ENCODE peak calls at places on chromosomes 16 and 17, in five cellular contexts. L is IMR-90; I is mammary epithelial cell; G is activated CD4-positive, alpha-beta T cell treated with anti-CD3 and anti-CD28 coated beads, Interleukin-2, amount 10 ng/mL, durations not matched to agents 7 days and 5 days; H is CD4-positive, alpha-beta memory T cell. M is an unnamed sample.

GRCh38 chr17:81233316-81233715 is 5.5 kb downstream of the TEPSIN start:
- DNase-seq in G (no peak), I (no peak), L (no peak), H (no peak), M (no peak)

GRCh38 chr17:10233157-10233556 is 34.8 kb upstream of the GAS7 start:
- DNase-seq in I (no peak), H (no peak), L (no peak), G (no peak), M (no peak)

GRCh38 chr16:83626676-83627075 is 181.1 kb upstream of the HSBP1 start:
- DNase-seq in G (no peak), H (no peak), L (no peak), I (no peak), M (no peak)

GRCh38 chr16:72639494-72639893 is 408.4 kb downstream of the ZFHX3 start:
- DNase-seq in H (no peak), L (no peak), G (no peak), I (no peak), M (no peak)

GRCh38 chr17:8225813-8226535 is 15.6 kb upstream of the AURKB start:
- DNase-seq in I (peak), L (peak), G (peak), H (peak), M (peak)

GRCh38 chr17:75103601-75104554 is 5.9 kb upstream of the ARMC7 start:
- DNase-seq in G (no peak), I (no peak), L (no peak), H (no peak), M (no peak)

GRCh38 chr17:34569591-34569990 is 9.8 kb upstream of the TMEM132E start:
- DNase-seq in I (no peak), L (no peak), G (no peak), H (no peak), M (no peak)

GRCh38 chr16:82633964-82634600 is 7.3 kb downstream of the CDH13 start:
- DNase-seq in G (no peak), H (no peak), I (peak), L (peak), M (peak)

GRCh38 chr16:20332411-20332810 is 5.1 kb upstream of the GP2 start:
- DNase-seq in L (no peak), G (no peak), I (no peak), H (no peak), M (no peak)

GRCh38 chr17:64661731-64661980 is 451 bp downstream of the SMURF2 start:
- DNase-seq in L (no peak), I (no peak), G (no peak), H (no peak), M (no peak)

GRCh38 chr17:66542967-66543525 is 240.6 kb downstream of the PRKCA start:
- DNase-seq in L (peak), H (no peak), G (no peak), I (no peak), M (peak)

GRCh38 chr16:82629441-82630027 is 2.8 kb downstream of the CDH13 start:
- DNase-seq in I (peak), G (no peak), H (no peak), L (peak), M (peak)